ENCODE peak calls at places on chromosomes 16 and 17, in six cellular contexts. One of them, this sample, is unnamed.

GRCh38 chr17:78137392-78138203 is 7.0 kb downstream of the TMC8 start:
- DNase-seq in CD4-positive, alpha-beta T cell: no peak
- DNase-seq in nucleus accumbens: no peak
- DNase-seq in A172: no peak
- DNase-seq in activated gamma-delta T cell treated with Interleukin-2 at 50 U/mL for 16 hours: peak; percentile 42
- DNase-seq in activated CD4-positive, alpha-beta memory T cell treated with anti-CD3 and anti-CD28 coated beads for 36 hours: peak; percentile 64
- DNase-seq in this sample: peak; percentile 34

GRCh38 chr16:3596101-3596861 is 15.1 kb downstream of the SLX4 start:
- DNase-seq in CD4-positive, alpha-beta T cell: no peak
- DNase-seq in nucleus accumbens: no peak
- DNase-seq in A172: no peak
- DNase-seq in activated gamma-delta T cell treated with Interleukin-2 at 50 U/mL for 16 hours: no peak
- DNase-seq in activated CD4-positive, alpha-beta memory T cell treated with anti-CD3 and anti-CD28 coated beads for 36 hours: no peak
- DNase-seq in this sample: no peak

GRCh38 chr16:51816929-51817328 is 665.9 kb upstream of the SALL1 start:
- DNase-seq in CD4-positive, alpha-beta T cell: no peak
- DNase-seq in nucleus accumbens: no peak
- DNase-seq in A172: no peak
- DNase-seq in activated gamma-delta T cell treated with Interleukin-2 at 50 U/mL for 16 hours: no peak
- DNase-seq in activated CD4-positive, alpha-beta memory T cell treated with anti-CD3 and anti-CD28 coated beads for 36 hours: no peak
- DNase-seq in this sample: no peak

GRCh38 chr17:33389506-33390141 is 96.5 kb upstream of the ASIC2 start:
- DNase-seq in CD4-positive, alpha-beta T cell: no peak
- DNase-seq in nucleus accumbens: no peak
- DNase-seq in A172: peak; percentile 66
- DNase-seq in activated gamma-delta T cell treated with Interleukin-2 at 50 U/mL for 16 hours: no peak
- DNase-seq in activated CD4-positive, alpha-beta memory T cell treated with anti-CD3 and anti-CD28 coated beads for 36 hours: no peak
- DNase-seq in this sample: no peak

GRCh38 chr16:12027091-12027490 is 50.6 kb downstream of the SNX29 start:
- DNase-seq in CD4-positive, alpha-beta T cell: no peak
- DNase-seq in nucleus accumbens: no peak
- DNase-seq in A172: peak; percentile 49
- DNase-seq in activated gamma-delta T cell treated with Interleukin-2 at 50 U/mL for 16 hours: peak; percentile 3
- DNase-seq in activated CD4-positive, alpha-beta memory T cell treated with anti-CD3 and anti-CD28 coated beads for 36 hours: no peak
- DNase-seq in this sample: no peak

GRCh38 chr16:56918467-56919012 is 13.4 kb upstream of the HERPUD1 start:
- DNase-seq in CD4-positive, alpha-beta T cell: no peak
- DNase-seq in nucleus accumbens: no peak
- DNase-seq in A172: no peak
- DNase-seq in activated gamma-delta T cell treated with Interleukin-2 at 50 U/mL for 16 hours: no peak
- DNase-seq in activated CD4-positive, alpha-beta memory T cell treated with anti-CD3 and anti-CD28 coated beads for 36 hours: no peak
- DNase-seq in this sample: no peak

GRCh38 chr17:58344047-58344790 is 7.8 kb downstream of the SUPT4H1 start:
- DNase-seq in CD4-positive, alpha-beta T cell: peak; percentile 65
- DNase-seq in nucleus accumbens: no peak
- DNase-seq in A172: no peak
- DNase-seq in activated gamma-delta T cell treated with Interleukin-2 at 50 U/mL for 16 hours: peak; percentile 83
- DNase-seq in activated CD4-positive, alpha-beta memory T cell treated with anti-CD3 and anti-CD28 coated beads for 36 hours: peak; percentile 97
- DNase-seq in this sample: no peak

GRCh38 chr16:73228649-73229048 is 180.7 kb upstream of the ZFHX3 start:
- DNase-seq in CD4-positive, alpha-beta T cell: no peak
- DNase-seq in nucleus accumbens: no peak
- DNase-seq in A172: peak; percentile 59
- DNase-seq in activated gamma-delta T cell treated with Interleukin-2 at 50 U/mL for 16 hours: no peak
- DNase-seq in activated CD4-positive, alpha-beta memory T cell treated with anti-CD3 and anti-CD28 coated beads for 36 hours: no peak
- DNase-seq in this sample: peak; percentile 32

GRCh38 chr16:14399397-14400284 is 230.4 kb downstream of the PARN start:
- DNase-seq in CD4-positive, alpha-beta T cell: no peak
- DNase-seq in nucleus accumbens: peak; percentile 32
- DNase-seq in A172: peak; percentile 79
- DNase-seq in activated gamma-delta T cell treated with Interleukin-2 at 50 U/mL for 16 hours: no peak
- DNase-seq in activated CD4-positive, alpha-beta memory T cell treated with anti-CD3 and anti-CD28 coated beads for 36 hours: no peak
- DNase-seq in this sample: peak; percentile 57

GRCh38 chr17:30939059-30939689 is 17.4 kb downstream of the ADAP2 start:
- DNase-seq in CD4-positive, alpha-beta T cell: no peak
- DNase-seq in nucleus accumbens: no peak
- DNase-seq in A172: no peak
- DNase-seq in activated gamma-delta T cell treated with Interleukin-2 at 50 U/mL for 16 hours: no peak
- DNase-seq in activated CD4-positive, alpha-beta memory T cell treated with anti-CD3 and anti-CD28 coated beads for 36 hours: peak; percentile 22
- DNase-seq in this sample: no peak

GRCh38 chr16:89473791-89474414 is 16.5 kb downstream of the ANKRD11 start:
- DNase-seq in CD4-positive, alpha-beta T cell: no peak
- DNase-seq in nucleus accumbens: no peak
- DNase-seq in A172: no peak
- DNase-seq in activated gamma-delta T cell treated with Interleukin-2 at 50 U/mL for 16 hours: no peak
- DNase-seq in activated CD4-positive, alpha-beta memory T cell treated with anti-CD3 and anti-CD28 coated beads for 36 hours: no peak
- DNase-seq in this sample: no peak

GRCh38 chr17:76506408-76507328 is 5.4 kb upstream of the RHBDF2 start:
- DNase-seq in CD4-positive, alpha-beta T cell: peak; percentile 84
- DNase-seq in nucleus accumbens: peak; percentile 56
- DNase-seq in A172: peak; percentile 72
- DNase-seq in activated gamma-delta T cell treated with Interleukin-2 at 50 U/mL for 16 hours: peak; percentile 89
- DNase-seq in activated CD4-positive, alpha-beta memory T cell treated with anti-CD3 and anti-CD28 coated beads for 36 hours: peak; percentile 93
- DNase-seq in this sample: peak; percentile 89

GRCh38 chr17:75105269-75106080 is 4.3 kb upstream of the ARMC7 start:
- DNase-seq in CD4-positive, alpha-beta T cell: no peak
- DNase-seq in nucleus accumbens: no peak
- DNase-seq in A172: peak; percentile 63
- DNase-seq in activated gamma-delta T cell treated with Interleukin-2 at 50 U/mL for 16 hours: no peak
- DNase-seq in activated CD4-positive, alpha-beta memory T cell treated with anti-CD3 and anti-CD28 coated beads for 36 hours: peak; percentile 44
- DNase-seq in this sample: peak; percentile 52

GRCh38 chr17:50916708-50917417 is 50.7 kb upstream of the TOB1 start:
- DNase-seq in CD4-positive, alpha-beta T cell: no peak
- DNase-seq in nucleus accumbens: no peak
- DNase-seq in A172: no peak
- DNase-seq in activated gamma-delta T cell treated with Interleukin-2 at 50 U/mL for 16 hours: no peak
- DNase-seq in activated CD4-positive, alpha-beta memory T cell treated with anti-CD3 and anti-CD28 coated beads for 36 hours: no peak
- DNase-seq in this sample: peak; percentile 56

GRCh38 chr16:15509051-15509592 is 74.7 kb downstream of the BMERB1 start:
- DNase-seq in CD4-positive, alpha-beta T cell: peak; percentile 12
- DNase-seq in nucleus accumbens: no peak
- DNase-seq in A172: no peak
- DNase-seq in activated gamma-delta T cell treated with Interleukin-2 at 50 U/mL for 16 hours: no peak
- DNase-seq in activated CD4-positive, alpha-beta memory T cell treated with anti-CD3 and anti-CD28 coated beads for 36 hours: peak; percentile 33
- DNase-seq in this sample: no peak

GRCh38 chr17:2545393-2545792 is 33.7 kb upstream of the METTL16 start:
- DNase-seq in CD4-positive, alpha-beta T cell: no peak
- DNase-seq in nucleus accumbens: no peak
- DNase-seq in A172: no peak
- DNase-seq in activated gamma-delta T cell treated with Interleukin-2 at 50 U/mL for 16 hours: no peak
- DNase-seq in activated CD4-positive, alpha-beta memory T cell treated with anti-CD3 and anti-CD28 coated beads for 36 hours: no peak
- DNase-seq in this sample: peak; percentile 65

GRCh38 chr17:19287651-19288050 is 50.5 kb downstream of the EPN2 start:
- DNase-seq in CD4-positive, alpha-beta T cell: no peak
- DNase-seq in nucleus accumbens: no peak
- DNase-seq in A172: no peak
- DNase-seq in activated gamma-delta T cell treated with Interleukin-2 at 50 U/mL for 16 hours: no peak
- DNase-seq in activated CD4-positive, alpha-beta memory T cell treated with anti-CD3 and anti-CD28 coated beads for 36 hours: no peak
- DNase-seq in this sample: no peak

GRCh38 chr17:83065660-83066542 is 13.5 kb upstream of the METRNL start:
- DNase-seq in CD4-positive, alpha-beta T cell: no peak
- DNase-seq in nucleus accumbens: no peak
- DNase-seq in A172: no peak
- DNase-seq in activated gamma-delta T cell treated with Interleukin-2 at 50 U/mL for 16 hours: peak; percentile 2
- DNase-seq in activated CD4-positive, alpha-beta memory T cell treated with anti-CD3 and anti-CD28 coated beads for 36 hours: no peak
- DNase-seq in this sample: peak; percentile 23

GRCh38 chr16:21101631-21102420 is 48.8 kb downstream of the DNAH3 start:
- DNase-seq in CD4-positive, alpha-beta T cell: no peak
- DNase-seq in nucleus accumbens: no peak
- DNase-seq in A172: peak; percentile 24
- DNase-seq in activated gamma-delta T cell treated with Interleukin-2 at 50 U/mL for 16 hours: peak; percentile 7
- DNase-seq in activated CD4-positive, alpha-beta memory T cell treated with anti-CD3 and anti-CD28 coated beads for 36 hours: peak; percentile 24
- DNase-seq in this sample: peak; percentile 57

GRCh38 chr17:72466199-72466598 is 345.4 kb downstream of the SOX9 start:
- DNase-seq in CD4-positive, alpha-beta T cell: no peak
- DNase-seq in nucleus accumbens: no peak
- DNase-seq in A172: peak; percentile 94
- DNase-seq in activated gamma-delta T cell treated with Interleukin-2 at 50 U/mL for 16 hours: no peak
- DNase-seq in activated CD4-positive, alpha-beta memory T cell treated with anti-CD3 and anti-CD28 coated beads for 36 hours: no peak
- DNase-seq in this sample: no peak

GRCh38 chr16:4052801-4053662 is 63.2 kb downstream of the ADCY9 start:
- DNase-seq in CD4-positive, alpha-beta T cell: no peak
- DNase-seq in nucleus accumbens: peak; percentile 65
- DNase-seq in A172: peak; percentile 6
- DNase-seq in activated gamma-delta T cell treated with Interleukin-2 at 50 U/mL for 16 hours: no peak
- DNase-seq in activated CD4-positive, alpha-beta memory T cell treated with anti-CD3 and anti-CD28 coated beads for 36 hours: no peak
- DNase-seq in this sample: peak; percentile 86

GRCh38 chr16:22161999-22162657 is at the start of gene SDR42E2:
- DNase-seq in CD4-positive, alpha-beta T cell: peak; percentile 43
- DNase-seq in nucleus accumbens: no peak
- DNase-seq in A172: no peak
- DNase-seq in activated gamma-delta T cell treated with Interleukin-2 at 50 U/mL for 16 hours: peak; percentile 28
- DNase-seq in activated CD4-positive, alpha-beta memory T cell treated with anti-CD3 and anti-CD28 coated beads for 36 hours: peak; percentile 51
- DNase-seq in this sample: no peak

This sample was measured in left ventricle myocardium superior.